ENCODE peak calls at places on chromosomes 5 and 9, in seven cellular contexts. Q, X, V, Z, R, W and N are unnamed samples.

GRCh38 chr5:139473105-139473504 is 2.3 kb downstream of the SMIM33 start:
- DNase-seq in Q (no peak), X (no peak), V (no peak), Z (no peak), R (peak), W (no peak), N (no peak)

GRCh38 chr5:52989781-52990530 is 804 bp downstream of the ITGA2 start:
- DNase-seq in Q (no peak), X (no peak), V (peak), Z (no peak), R (peak), W (no peak), N (peak)

GRCh38 chr9:70260007-70260443 is 1.2 kb downstream of the SMC5 start:
- DNase-seq in Q (no peak), X (no peak), V (peak), Z (no peak), R (no peak), W (no peak), N (no peak)

GRCh38 chr5:110038297-110038997 is 348.7 kb downstream of the MAN2A1 start:
- DNase-seq in Q (no peak), X (no peak), V (no peak), Z (no peak), R (no peak), W (no peak), N (no peak)

GRCh38 chr9:94829380-94830070 is 103.0 kb downstream of the AOPEP start:
- DNase-seq in Q (no peak), X (no peak), V (no peak), Z (no peak), R (no peak), W (no peak), N (no peak)

GRCh38 chr9:132163457-132163875 is 1.6 kb downstream of the NTNG2 start:
- DNase-seq in Q (no peak), X (no peak), V (no peak), Z (no peak), R (peak), W (no peak), N (no peak)

GRCh38 chr5:73446631-73447233 is 1.8 kb downstream of the FOXD1 start:
- DNase-seq in Q (no peak), X (no peak), V (no peak), Z (no peak), R (peak), W (no peak), N (no peak)

GRCh38 chr5:154191467-154192261 is 1.1 kb downstream of the GALNT10 start:
- DNase-seq in Q (no peak), X (no peak), V (no peak), Z (no peak), R (no peak), W (no peak), N (no peak)

GRCh38 chr5:40882291-40882690 is 27.0 kb upstream of the C7 start:
- DNase-seq in Q (no peak), X (no peak), V (no peak), Z (no peak), R (no peak), W (no peak), N (no peak)

GRCh38 chr5:126139773-126140172 is 283.4 kb upstream of the GRAMD2B start:
- DNase-seq in Q (no peak), X (no peak), V (no peak), Z (peak), R (no peak), W (no peak), N (no peak)

GRCh38 chr5:57627661-57628060 is 145.1 kb upstream of the ACTBL2 start:
- DNase-seq in Q (no peak), X (no peak), V (no peak), Z (no peak), R (no peak), W (no peak), N (no peak)

GRCh38 chr5:87729786-87730185 is 317.1 kb upstream of the CCNH start:
- DNase-seq in Q (no peak), X (no peak), V (no peak), Z (no peak), R (no peak), W (no peak), N (no peak)

GRCh38 chr9:35423499-35423898 is 66.4 kb upstream of the RUSC2 start:
- DNase-seq in Q (no peak), X (no peak), V (no peak), Z (peak), R (no peak), W (no peak), N (no peak)

GRCh38 chr5:146193291-146193690 is 10.1 kb upstream of the RBM27 start:
- DNase-seq in Q (no peak), X (no peak), V (no peak), Z (no peak), R (no peak), W (no peak), N (no peak)

GRCh38 chr5:59351076-59351794 is 542.3 kb downstream of the PDE4D start:
- DNase-seq in Q (no peak), X (no peak), V (peak), Z (no peak), R (no peak), W (no peak), N (no peak)

GRCh38 chr5:178793156-178793555 is 62.7 kb upstream of the ZNF354A start:
- DNase-seq in Q (no peak), X (no peak), V (peak), Z (no peak), R (peak), W (no peak), N (no peak)

GRCh38 chr9:18498947-18499585 is 25.1 kb downstream of the ADAMTSL1 start:
- DNase-seq in Q (no peak), X (no peak), V (no peak), Z (no peak), R (no peak), W (no peak), N (no peak)

GRCh38 chr5:117161718-117162386 is 587.2 kb upstream of the SEMA6A start:
- DNase-seq in Q (no peak), X (no peak), V (no peak), Z (no peak), R (no peak), W (no peak), N (no peak)

GRCh38 chr9:136597141-136597885 is 51.5 kb upstream of the NOTCH1 start:
- DNase-seq in Q (no peak), X (no peak), V (no peak), Z (no peak), R (no peak), W (no peak), N (no peak)

GRCh38 chr9:92185681-92186080 is 70.5 kb upstream of the SPTLC1 start:
- DNase-seq in Q (no peak), X (no peak), V (no peak), Z (no peak), R (no peak), W (no peak), N (no peak)

GRCh38 chr5:1322955-1323802 is 21.7 kb downstream of the CLPTM1L start:
- DNase-seq in Q (peak), X (no peak), V (peak), Z (no peak), R (no peak), W (peak), N (no peak)

GRCh38 chr5:67817652-67818051 is 397.9 kb upstream of the PIK3R1 start:
- DNase-seq in Q (no peak), X (no peak), V (no peak), Z (no peak), R (no peak), W (no peak), N (no peak)

GRCh38 chr5:73367650-73368049 is 80.9 kb downstream of the FOXD1 start:
- DNase-seq in Q (no peak), X (no peak), V (no peak), Z (no peak), R (no peak), W (no peak), N (no peak)

GRCh38 chr5:147911427-147911826 is 5.1 kb upstream of the C5orf46 start:
- DNase-seq in Q (no peak), X (no peak), V (peak), Z (no peak), R (no peak), W (no peak), N (no peak)

GRCh38 chr9:42388846-42389245 is 205.4 kb downstream of the SPATA31A6 start:
- DNase-seq in Q (no peak), X (no peak), V (no peak), Z (no peak), R (no peak), W (no peak), N (no peak)

GRCh38 chr9:134291961-134292871 is 34.0 kb upstream of the RXRA start:
- DNase-seq in Q (no peak), X (no peak), V (no peak), Z (no peak), R (no peak), W (no peak), N (no peak)

GRCh38 chr9:126440938-126441337 is 114.3 kb downstream of the MVB12B start:
- DNase-seq in Q (peak), X (no peak), V (peak), Z (no peak), R (no peak), W (no peak), N (no peak)

GRCh38 chr5:135173662-135174290 is 139.7 kb upstream of the PITX1 start:
- DNase-seq in Q (no peak), X (peak), V (no peak), Z (no peak), R (no peak), W (no peak), N (no peak)

GRCh38 chr9:133781828-133782135 is 43.6 kb upstream of the SARDH start:
- DNase-seq in Q (no peak), X (no peak), V (no peak), Z (no peak), R (no peak), W (no peak), N (no peak)

GRCh38 chr5:53392073-53392472 is 88.4 kb upstream of the FST start:
- DNase-seq in Q (no peak), X (no peak), V (no peak), Z (no peak), R (no peak), W (no peak), N (no peak)

GRCh38 chr9:131179561-131180219 is 54.3 kb downstream of the NUP214 start:
- DNase-seq in Q (no peak), X (no peak), V (no peak), Z (peak), R (no peak), W (no peak), N (no peak)

GRCh38 chr5:116249648-116250047 is 164.8 kb downstream of the COMMD10 start:
- DNase-seq in Q (no peak), X (no peak), V (no peak), Z (no peak), R (no peak), W (no peak), N (no peak)

GRCh38 chr9:69086312-69086711 is 50.8 kb downstream of the FXN start:
- DNase-seq in Q (no peak), X (no peak), V (no peak), Z (no peak), R (no peak), W (no peak), N (no peak)

GRCh38 chr5:178872302-178872701 is 12.5 kb downstream of the ZNF354B start:
- DNase-seq in Q (no peak), X (no peak), V (no peak), Z (no peak), R (no peak), W (no peak), N (no peak)

GRCh38 chr5:79505138-79505537 is 8.8 kb downstream of the HOMER1 start:
- DNase-seq in Q (no peak), X (no peak), V (no peak), Z (no peak), R (no peak), W (no peak), N (no peak)

GRCh38 chr9:16866542-16866941 is 3.9 kb downstream of the BNC2 start:
- DNase-seq in Q (no peak), X (no peak), V (no peak), Z (no peak), R (no peak), W (no peak), N (no peak)

DNA sequence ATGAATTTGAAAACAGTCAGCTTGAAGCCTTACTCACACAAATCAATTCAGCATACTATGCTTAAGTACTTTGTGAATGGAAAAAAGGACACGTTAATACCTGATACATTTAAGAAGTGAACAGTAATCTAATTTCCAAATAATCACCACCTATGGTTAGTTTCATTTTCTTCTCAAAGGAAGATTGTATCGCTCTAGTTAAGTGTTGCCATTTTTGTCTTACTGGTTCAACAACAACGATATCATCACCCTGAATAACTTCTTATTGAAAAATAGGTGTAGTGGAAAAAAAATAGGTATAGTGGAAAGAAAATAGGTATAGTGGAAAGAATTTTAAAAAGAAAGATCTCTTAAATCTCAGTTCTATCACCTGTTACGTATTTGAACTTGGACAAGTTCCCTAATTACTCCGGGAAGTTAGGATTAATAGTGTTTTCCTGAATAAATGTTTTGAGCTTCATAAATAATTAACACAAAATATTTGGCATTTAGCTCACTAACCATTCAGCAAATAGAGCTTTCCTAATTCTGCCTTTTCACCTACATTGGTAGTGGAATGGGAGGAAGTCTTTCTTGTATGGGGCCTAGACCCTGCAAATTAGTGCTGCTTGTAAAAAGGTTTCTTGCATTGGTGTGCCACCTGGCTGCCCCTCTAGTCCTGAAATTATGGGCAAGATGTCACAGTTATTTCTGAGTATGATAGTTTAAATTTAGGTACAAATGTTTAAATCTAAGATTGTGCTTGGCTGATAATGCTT is 502.6 kb upstream of the NMUR2 start:
- DNase-seq in Q (no peak), X (no peak), V (no peak), Z (no peak), R (no peak), W (no peak), N (no peak)
- TF ChIP-seq CTCF in Q (no peak), X (no peak), V (no peak), Z (no peak), R (no peak), W (no peak), N (no peak)

GRCh38 chr5:108168915-108169314 is 213.0 kb downstream of the FBXL17 start:
- DNase-seq in Q (no peak), X (no peak), V (no peak), Z (no peak), R (no peak), W (no peak), N (no peak)

GRCh38 chr5:108164574-108164973 is 217.3 kb downstream of the FBXL17 start:
- DNase-seq in Q (no peak), X (no peak), V (no peak), Z (no peak), R (no peak), W (no peak), N (no peak)

GRCh38 chr5:108171759-108172158 is 210.1 kb downstream of the FBXL17 start:
- DNase-seq in Q (no peak), X (no peak), V (no peak), Z (no peak), R (no peak), W (no peak), N (no peak)

DNA sequence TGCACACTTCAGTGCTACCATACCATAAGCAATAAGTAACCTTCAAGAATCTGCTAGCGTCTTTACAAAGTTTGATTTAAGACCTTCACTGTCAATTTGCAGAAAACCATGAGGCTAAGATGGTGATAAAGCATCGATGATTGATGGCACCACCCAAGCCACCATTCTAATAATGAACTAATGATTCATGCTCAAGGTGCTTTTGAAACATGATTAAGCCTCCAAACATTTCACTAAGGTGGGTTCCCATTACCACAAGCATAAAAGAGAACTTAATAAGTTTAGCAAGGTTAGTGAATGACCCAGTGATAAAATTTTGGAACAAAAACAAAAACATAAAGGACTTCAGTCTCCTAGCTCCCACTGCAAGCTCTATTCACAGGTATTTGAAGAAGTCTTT is 214.7 kb downstream of the FBXL17 start:
- DNase-seq in Q (no peak), X (no peak), V (no peak), Z (no peak), R (no peak), W (no peak), N (no peak)
- TF ChIP-seq CTCF in Q (no peak), X (no peak), V (no peak), Z (no peak), R (no peak), W (no peak), N (no peak)

DNA sequence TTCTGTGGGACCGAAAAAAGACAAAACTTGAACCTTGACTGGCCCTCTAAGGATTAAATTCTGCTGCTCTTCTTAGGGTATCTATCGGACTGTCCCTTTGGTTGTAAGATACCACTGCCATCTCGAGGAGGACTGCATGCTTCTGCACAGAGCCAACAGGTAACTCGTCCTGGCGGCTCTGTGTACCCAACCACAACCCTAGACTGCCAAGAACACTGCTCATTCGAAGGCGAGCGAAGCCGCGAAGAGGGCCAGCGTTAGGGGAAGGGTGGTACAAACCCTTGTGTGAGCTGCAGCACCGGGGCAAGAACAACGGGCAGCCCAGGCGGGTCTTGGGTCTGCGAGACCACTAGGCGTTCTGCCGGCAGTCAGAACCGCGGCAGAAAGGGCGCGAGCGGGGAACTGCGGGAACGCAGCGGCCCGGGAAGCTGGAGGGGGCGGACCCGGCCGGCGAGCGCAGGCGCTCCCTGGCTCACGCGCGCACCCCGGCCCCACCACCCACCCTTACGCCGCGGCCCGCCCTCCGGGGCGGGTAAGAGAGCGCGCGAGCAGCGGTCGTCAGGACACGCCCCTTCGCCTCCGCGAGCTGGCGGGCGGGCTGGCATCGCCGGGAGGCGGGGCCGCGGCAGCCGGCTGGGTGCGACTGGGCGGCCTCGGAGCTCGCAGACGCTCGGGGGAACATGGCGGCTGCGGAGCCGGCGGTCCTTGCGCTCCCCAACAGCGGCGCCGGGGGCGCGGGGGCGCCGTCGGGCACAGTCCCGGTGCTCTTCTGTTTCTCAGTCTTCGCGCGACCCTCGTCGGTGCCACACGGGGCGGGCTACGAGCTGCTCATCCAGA is at the start of gene ISOC1:
- DNase-seq in Q (peak), X (peak), V (peak), Z (peak), R (peak), W (peak), N (peak)
- TF ChIP-seq CTCF in Q (no peak), X (peak), V (no peak), Z (peak), R (no peak), W (peak), N (no peak)

DNA sequence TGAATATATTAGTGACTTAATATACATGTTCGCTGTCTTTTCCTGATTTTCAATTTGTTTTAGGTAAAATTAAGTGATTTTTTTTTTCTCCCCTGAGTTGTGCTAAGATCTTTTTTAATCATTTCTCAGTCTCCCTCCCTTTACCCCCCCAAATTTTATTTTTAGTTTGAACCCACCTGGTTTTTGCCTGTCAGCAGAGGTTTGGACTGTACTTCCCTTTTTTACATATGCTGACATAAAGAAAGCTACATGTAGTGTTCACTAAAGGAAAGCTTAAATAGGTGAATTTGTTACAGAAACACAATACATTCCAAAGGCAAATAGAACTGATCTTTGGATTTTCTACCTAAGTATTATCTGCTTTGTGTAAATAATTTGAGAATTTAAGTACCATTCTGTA is 82.2 kb downstream of the IPO11 start:
- DNase-seq in Q (no peak), X (no peak), V (no peak), Z (no peak), R (no peak), W (no peak), N (no peak)
- TF ChIP-seq CTCF in Q (no peak), X (no peak), V (no peak), Z (no peak), R (no peak), W (no peak), N (no peak)

GRCh38 chr9:127825319-127826051 is 22.8 kb downstream of the FPGS start:
- DNase-seq in Q (no peak), X (no peak), V (peak), Z (no peak), R (peak), W (no peak), N (peak)
- TF ChIP-seq CTCF in Q (no peak), X (peak), V (no peak), Z (peak), R (peak), W (peak), N (peak)